ENCODE peak calls at places on chromosomes 3 and 15, in seven cellular contexts. R is HCT116, Z is stomach, I is suprapubic skin, T is sigmoid colon, W is spleen, H is K562. F is an unnamed sample.

GRCh38 chr3:134751831-134752230 is 43.2 kb upstream of the EPHB1 start:
- DNase-seq in R (no peak), H (no peak), I (no peak), Z (no peak), T (no peak), W (no peak), F (no peak)

GRCh38 chr3:156350786-156351185 is 204.1 kb downstream of the SSR3 start:
- DNase-seq in I (no peak), Z (no peak), R (no peak), T (no peak), H (no peak), W (no peak), F (no peak)

GRCh38 chr3:25572919-25573385 is 91.8 kb downstream of the TOP2B start:
- DNase-seq in T (no peak), I (no peak), Z (no peak), W (no peak), H (no peak), R (no peak), F (no peak)

GRCh38 chr15:67149068-67149841 is 83.9 kb downstream of the SMAD3 start:
- DNase-seq in R (no peak), T (peak; percentile 64), I (no peak), H (no peak), W (no peak), Z (no peak), F (no peak)

GRCh38 chr15:78063966-78064365 is 13.5 kb downstream of the TBC1D2B start:
- DNase-seq in W (no peak), R (no peak), T (no peak), H (no peak), Z (no peak), I (peak; percentile 7), F (no peak)

GRCh38 chr3:184336484-184337230 is 743 bp upstream of the FAM131A start:
- DNase-seq in I (no peak), T (peak; percentile 74), R (no peak), W (no peak), Z (peak; percentile 55), H (peak; percentile 69), F (no peak)

GRCh38 chr3:150786791-150787190 is 23.8 kb upstream of the SIAH2 start:
- DNase-seq in I (no peak), W (no peak), R (no peak), T (no peak), Z (no peak), H (peak; percentile 41), F (no peak)

GRCh38 chr3:54591157-54591556 is 336.7 kb downstream of the LRTM1 start:
- DNase-seq in W (no peak), T (no peak), R (no peak), H (no peak), Z (no peak), I (no peak), F (no peak)

GRCh38 chr15:49270541-49271421 is 100.7 kb downstream of the GALK2 start:
- DNase-seq in R (no peak), W (no peak), H (no peak), T (no peak), I (no peak), Z (no peak), F (no peak)

GRCh38 chr3:48016336-48016973 is at the start of gene MAP4:
- DNase-seq in Z (no peak), R (no peak), W (no peak), T (no peak), H (peak; percentile 70), I (no peak), F (no peak)

GRCh38 chr15:90839187-90840071 is 29.0 kb upstream of the FURIN start:
- DNase-seq in W (peak; percentile 87), H (no peak), T (no peak), Z (peak; percentile 85), R (no peak), I (no peak), F (no peak)

GRCh38 chr15:84886211-84886983 is 1.9 kb downstream of the SLC28A1 start:
- DNase-seq in I (no peak), Z (no peak), R (no peak), H (no peak), T (no peak), W (no peak), F (no peak)

GRCh38 chr3:172647823-172648222 is 63.0 kb downstream of the NCEH1 start:
- DNase-seq in T (no peak), R (peak; percentile 43), W (no peak), H (no peak), I (no peak), Z (peak; percentile 70), F (no peak)

GRCh38 chr3:81743096-81744025 is 18.1 kb downstream of the GBE1 start:
- DNase-seq in R (peak; percentile 62), Z (no peak), W (no peak), T (peak; percentile 74), I (no peak), H (peak; percentile 80), F (no peak)

GRCh38 chr15:78915341-78916087 is 29.3 kb downstream of the CTSH start:
- DNase-seq in W (no peak), H (no peak), Z (no peak), R (no peak), I (no peak), T (peak; percentile 82), F (no peak)

GRCh38 chr3:11157406-11157805 is 3.1 kb downstream of the HRH1 start:
- DNase-seq in H (no peak), T (no peak), R (no peak), Z (no peak), W (peak; percentile 1), I (no peak), F (no peak)
- H3K4me3 ChIP-seq in H (no peak overlapping the region), T (no peak overlapping the region), R (no peak overlapping the region), Z (no peak overlapping the region), W (no peak overlapping the region), I (no peak overlapping the region), F (no peak overlapping the region)

DNA sequence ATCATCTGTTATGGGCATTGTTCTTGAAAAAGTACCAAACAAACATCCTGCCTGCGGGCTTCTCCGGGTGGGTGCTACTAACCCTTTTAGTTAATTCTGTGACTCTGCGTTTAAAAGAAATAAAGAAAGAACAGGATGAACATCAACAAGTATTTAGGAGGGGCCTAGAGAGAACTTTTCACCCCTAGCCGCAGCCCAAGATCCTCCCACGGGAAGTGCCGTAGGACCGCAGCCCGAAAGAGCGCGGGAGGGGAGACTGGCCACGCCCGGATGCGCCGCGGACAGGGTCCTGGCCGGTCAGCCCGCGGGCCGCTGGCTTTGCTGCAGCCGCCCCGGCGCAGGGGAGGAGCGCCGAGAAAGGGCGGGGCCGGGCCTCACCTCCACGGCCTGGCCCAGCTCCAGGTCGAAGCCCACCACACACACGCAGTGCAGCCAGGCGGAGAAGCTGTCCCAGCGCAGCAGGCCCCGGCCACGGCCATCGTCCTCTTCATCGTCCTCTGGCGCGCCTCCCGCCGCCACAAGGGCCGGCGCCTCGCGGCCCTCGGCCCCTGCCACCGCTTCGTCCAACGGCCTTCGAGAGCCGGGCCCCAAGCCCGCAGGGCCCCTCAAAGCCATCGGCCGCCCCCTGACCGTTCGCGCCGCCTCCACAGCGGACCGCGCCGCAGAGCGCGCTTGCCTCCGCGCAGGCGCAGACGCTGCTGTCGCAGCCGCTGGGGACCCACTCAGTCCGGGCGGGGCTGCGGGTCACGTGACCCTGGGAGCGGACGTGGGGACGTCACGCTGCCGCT is at the start of gene DENND6A:
- DNase-seq in Z (peak; percentile 98), R (peak; percentile 89), T (peak; percentile 99), H (peak; percentile 95), W (peak; percentile 100), I (peak; percentile 97), F (no peak)
- TF ChIP-seq POLR2A in Z (peak; percentile 91), R (peak; percentile 95), T (peak; percentile 87), H (peak; percentile 90), W (peak; percentile 93), I (peak; percentile 95), F (no peak)

GRCh38 chr3:57809609-57809968 is 53.5 kb downstream of the SLMAP start:
- DNase-seq in T (no peak), I (no peak), H (no peak), R (no peak), W (no peak), Z (no peak), F (no peak)

GRCh38 chr3:57808961-57809608 is 53.0 kb downstream of the SLMAP start:
- DNase-seq in H (no peak), R (no peak), W (no peak), I (no peak), T (no peak), Z (no peak), F (no peak)

GRCh38 chr3:57803647-57804081 is 47.6 kb downstream of the SLMAP start:
- DNase-seq in Z (no peak), I (no peak), W (no peak), R (peak; percentile 96), T (no peak), H (no peak), F (no peak)

GRCh38 chr3:57805263-57805662 is 49.2 kb downstream of the SLMAP start:
- DNase-seq in I (no peak), W (no peak), R (no peak), T (no peak), H (no peak), Z (no peak), F (no peak)

GRCh38 chr3:57805674-57806073 is 49.6 kb downstream of the SLMAP start:
- DNase-seq in T (no peak), I (no peak), W (no peak), H (peak; percentile 71), R (peak; percentile 96), Z (no peak), F (no peak)
- TF ChIP-seq POLR2AphosphoS5 in T (no peak), I (no peak), W (no peak), H (no peak), R (peak; percentile 59), Z (no peak), F (no peak)

DNA sequence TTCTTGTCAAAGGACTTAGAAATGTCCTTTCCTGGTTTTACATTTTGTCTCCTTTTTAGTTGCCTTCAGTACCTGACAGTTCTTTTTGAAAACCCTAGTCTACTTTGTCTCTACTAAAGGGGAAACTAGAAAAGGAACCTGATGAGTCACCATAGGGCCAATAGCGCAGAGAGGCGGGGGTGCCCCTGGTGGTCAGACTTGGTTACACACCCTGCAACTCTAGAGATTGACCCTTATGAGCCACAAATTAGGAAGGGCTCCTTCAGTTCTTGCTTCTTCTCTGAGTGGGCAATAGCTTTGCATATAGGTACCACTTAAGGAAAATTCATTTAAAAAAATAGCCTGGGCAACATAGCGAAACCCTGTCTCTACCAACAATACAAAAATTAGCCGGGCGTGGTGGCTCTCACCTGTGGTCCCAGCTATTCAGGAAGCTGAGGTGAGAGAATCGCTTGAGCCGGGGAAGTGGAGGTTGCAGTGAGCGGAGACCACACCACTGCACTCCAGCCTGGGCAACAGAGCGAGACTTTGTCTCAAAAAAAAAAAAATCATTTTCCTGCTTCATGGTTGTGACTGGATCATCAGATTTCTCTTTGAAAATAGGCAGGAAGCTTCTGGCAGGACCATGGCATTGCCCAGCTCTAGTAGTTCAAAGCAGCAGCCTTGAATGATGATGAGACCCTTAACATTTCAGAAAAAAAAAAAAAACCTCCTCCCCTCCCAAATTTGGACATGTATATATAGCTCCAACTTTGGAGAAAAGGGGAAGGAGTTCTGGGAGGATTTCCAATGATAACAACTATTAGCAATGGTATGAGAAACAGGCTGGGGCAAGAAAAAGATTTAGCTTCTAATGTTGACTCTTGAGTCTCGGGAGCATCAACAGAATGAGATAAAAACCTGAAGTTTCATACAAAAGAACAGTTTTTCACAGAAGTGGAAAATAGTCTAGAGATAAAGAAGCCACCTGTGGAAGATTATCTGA is 45.2 kb upstream of the RASA2 start:
- DNase-seq in T (no peak), R (no peak), W (peak; percentile 89), H (peak; percentile 83), Z (peak; percentile 51), I (peak; percentile 89), F (no peak)
- H3K4me3 ChIP-seq in T (peak overlapping the region; percentile 18), R (no peak overlapping the region), W (no peak overlapping the region), H (no peak overlapping the region), Z (no peak overlapping the region), I (no peak overlapping the region), F (no peak overlapping the region)

GRCh38 chr3:33439421-33440327 is 531 bp downstream of the UBP1 start:
- DNase-seq in H (peak; percentile 55), T (peak; percentile 82), Z (peak; percentile 56), I (peak; percentile 85), R (no peak), W (no peak), F (peak; percentile 86)
- TF ChIP-seq POLR2A in H (peak; percentile 62), T (no peak), Z (no peak), I (peak; percentile 45), R (peak; percentile 65), W (no peak), F (peak; percentile 39)

F was measured in vagina.